ENCODE peak calls at places on chromosome 21, in seven cellular contexts. N is stimulated activated CD4-positive, alpha-beta T cell treated with anti-CD3 and anti-CD28 coated beads, Interleukin-4, amount 100 ng/mL, for 24 hours; U is brain microvascular endothelial cell; B is T follicular helper cell; A is hypothalamus; X is psoas muscle; Q is Right ventricle myocardium superior. V is an unnamed sample.

GRCh38 chr21:23960769-23961168 is 1646.5 kb downstream of the MRPL39 start:
- DNase-seq in N (no peak), U (no peak), X (no peak), A (no peak), Q (no peak), B (no peak), V (no peak)

GRCh38 chr21:32382108-32382601 is 10.7 kb downstream of the URB1 start:
- DNase-seq in A (no peak), X (no peak), N (no peak), Q (no peak), U (no peak), B (no peak), V (no peak)

GRCh38 chr21:42678118-42678430 is 24.7 kb downstream of the PDE9A start:
- DNase-seq in N (no peak), U (no peak), A (no peak), Q (no peak), B (no peak), X (peak), V (no peak)

GRCh38 chr21:42080788-42081083 is 9.6 kb downstream of the UMODL1 start:
- DNase-seq in B (no peak), U (peak), X (no peak), Q (no peak), A (no peak), N (no peak), V (no peak)

GRCh38 chr21:43736224-43736883 is 17.4 kb downstream of the PDXK start:
- DNase-seq in B (no peak), A (no peak), X (no peak), Q (no peak), U (no peak), N (no peak), V (no peak)

GRCh38 chr21:39000496-39000895 is 182.8 kb downstream of the PSMG1 start:
- DNase-seq in A (no peak), N (peak), Q (peak), B (no peak), X (no peak), U (no peak), V (no peak)

GRCh38 chr21:17765207-17765606 is 53.9 kb downstream of the C21orf91 start:
- DNase-seq in U (no peak), B (no peak), X (no peak), N (no peak), Q (no peak), A (no peak), V (no peak)

GRCh38 chr21:26788783-26789182 is 56.4 kb downstream of the ADAMTS1 start:
- DNase-seq in X (no peak), B (no peak), U (no peak), N (no peak), Q (peak), A (no peak), V (no peak)

GRCh38 chr21:45279446-45280177 is 8.1 kb downstream of the POFUT2 start:
- DNase-seq in U (no peak), X (peak), B (no peak), Q (no peak), A (no peak), N (no peak), V (no peak)

GRCh38 chr21:36325373-36326010 is 5.5 kb downstream of the MORC3 start:
- DNase-seq in B (no peak), U (no peak), X (no peak), A (no peak), N (no peak), Q (no peak), V (no peak)

GRCh38 chr21:20720623-20721022 is 277.6 kb upstream of the NCAM2 start:
- DNase-seq in A (no peak), U (no peak), Q (no peak), X (no peak), B (no peak), N (no peak), V (no peak)

GRCh38 chr21:35170244-35170756 is 121.2 kb upstream of the RUNX1 start:
- DNase-seq in N (no peak), B (no peak), X (no peak), Q (no peak), A (no peak), U (no peak), V (no peak)